ENCODE peak calls at places on chromosome 19, in six cellular contexts. One of them, this sample, is unnamed.

GRCh38 chr19:17352608-17353280 is 15.4 kb downstream of the GTPBP3 start:
- DNase-seq in bronchial epithelial cell: no peak
- DNase-seq in psoas muscle: no peak
- DNase-seq in HFFc6: no peak
- DNase-seq in WTC11: no peak
- DNase-seq in NB4: no peak
- DNase-seq in this sample: no peak

GRCh38 chr19:29623726-29624488 is 17.8 kb downstream of the POP4 start:
- DNase-seq in HFFc6: no peak
- DNase-seq in NB4: no peak
- DNase-seq in WTC11: no peak
- DNase-seq in bronchial epithelial cell: no peak
- DNase-seq in psoas muscle: no peak
- DNase-seq in this sample: no peak

GRCh38 chr19:4859697-4860096 is 7.8 kb downstream of the PLIN3 start:
- DNase-seq in NB4: no peak
- DNase-seq in WTC11: no peak
- DNase-seq in HFFc6: no peak
- DNase-seq in bronchial epithelial cell: no peak
- DNase-seq in psoas muscle: no peak
- DNase-seq in this sample: no peak

GRCh38 chr19:48934837-48935236 is 1.3 kb downstream of the DHDH start:
- DNase-seq in psoas muscle: no peak
- DNase-seq in NB4: no peak
- DNase-seq in HFFc6: no peak
- DNase-seq in bronchial epithelial cell: no peak
- DNase-seq in WTC11: peak; percentile 62
- DNase-seq in this sample: no peak

GRCh38 chr19:5171711-5172110 is 168.9 kb downstream of the PTPRS start:
- DNase-seq in psoas muscle: no peak
- DNase-seq in WTC11: no peak
- DNase-seq in HFFc6: no peak
- DNase-seq in bronchial epithelial cell: peak; percentile 8
- DNase-seq in NB4: no peak
- DNase-seq in this sample: no peak

GRCh38 chr19:45069056-45069455 is 7.2 kb downstream of the ZNF296 start:
- DNase-seq in bronchial epithelial cell: peak; percentile 57
- DNase-seq in WTC11: peak; percentile 66
- DNase-seq in HFFc6: no peak
- DNase-seq in NB4: no peak
- DNase-seq in psoas muscle: no peak
- DNase-seq in this sample: no peak

GRCh38 chr19:58563034-58563573 is 4.7 kb upstream of the UBE2M start:
- DNase-seq in HFFc6: no peak
- DNase-seq in psoas muscle: peak; percentile 75
- DNase-seq in WTC11: peak; percentile 30
- DNase-seq in NB4: no peak
- DNase-seq in bronchial epithelial cell: no peak
- DNase-seq in this sample: no peak

GRCh38 chr19:40284501-40285352 is at the start of gene AKT2:
- DNase-seq in psoas muscle: no peak
- DNase-seq in bronchial epithelial cell: no peak
- DNase-seq in NB4: peak; percentile 79
- DNase-seq in HFFc6: no peak
- DNase-seq in WTC11: peak; percentile 88
- DNase-seq in this sample: peak; percentile 94

GRCh38 chr19:35076657-35077056 is 35.1 kb downstream of the HPN start:
- DNase-seq in psoas muscle: no peak
- DNase-seq in NB4: no peak
- DNase-seq in bronchial epithelial cell: no peak
- DNase-seq in HFFc6: no peak
- DNase-seq in WTC11: no peak
- DNase-seq in this sample: no peak

GRCh38 chr19:40467007-40467565 is 285 bp downstream of the SPTBN4 start:
- DNase-seq in HFFc6: no peak
- DNase-seq in bronchial epithelial cell: no peak
- DNase-seq in psoas muscle: peak; percentile 62
- DNase-seq in WTC11: peak; percentile 33
- DNase-seq in NB4: no peak
- DNase-seq in this sample: no peak

GRCh38 chr19:31314849-31315620 is 34.2 kb downstream of the TSHZ3 start:
- DNase-seq in WTC11: no peak
- DNase-seq in psoas muscle: no peak
- DNase-seq in bronchial epithelial cell: no peak
- DNase-seq in HFFc6: no peak
- DNase-seq in NB4: no peak
- DNase-seq in this sample: no peak

GRCh38 chr19:28638445-28638844 is 574.5 kb downstream of the UQCRFS1 start:
- DNase-seq in HFFc6: no peak
- DNase-seq in bronchial epithelial cell: no peak
- DNase-seq in WTC11: no peak
- DNase-seq in psoas muscle: no peak
- DNase-seq in NB4: no peak
- DNase-seq in this sample: no peak

GRCh38 chr19:34232566-34233481 is 21.5 kb upstream of the GARRE1 start:
- DNase-seq in bronchial epithelial cell: peak; percentile 85
- DNase-seq in psoas muscle: peak; percentile 65
- DNase-seq in NB4: peak; percentile 11
- DNase-seq in HFFc6: peak; percentile 96
- DNase-seq in WTC11: no peak
- DNase-seq in this sample: no peak

GRCh38 chr19:51357952-51358351 is 8.2 kb downstream of the ETFB start:
- DNase-seq in bronchial epithelial cell: no peak
- DNase-seq in WTC11: no peak
- DNase-seq in HFFc6: no peak
- DNase-seq in psoas muscle: peak; percentile 25
- DNase-seq in NB4: no peak
- DNase-seq in this sample: no peak

GRCh38 chr19:4059931-4060620 is 6.6 kb downstream of the ZBTB7A start:
- DNase-seq in psoas muscle: peak; percentile 90
- DNase-seq in WTC11: no peak
- DNase-seq in bronchial epithelial cell: peak; percentile 62
- DNase-seq in HFFc6: no peak
- DNase-seq in NB4: peak; percentile 52
- DNase-seq in this sample: no peak

GRCh38 chr19:31350693-31351211 is 1.5 kb upstream of the TSHZ3 start:
- DNase-seq in HFFc6: peak; percentile 36
- DNase-seq in bronchial epithelial cell: no peak
- DNase-seq in psoas muscle: peak; percentile 67
- DNase-seq in WTC11: peak; percentile 51
- DNase-seq in NB4: peak; percentile 25
- DNase-seq in this sample: peak; percentile 87

GRCh38 chr19:42158926-42159325 is 26.7 kb upstream of the POU2F2 start:
- DNase-seq in WTC11: no peak
- DNase-seq in bronchial epithelial cell: no peak
- DNase-seq in HFFc6: no peak
- DNase-seq in psoas muscle: no peak
- DNase-seq in NB4: no peak
- DNase-seq in this sample: no peak

GRCh38 chr19:43784251-43784980 is 3.6 kb upstream of the KCNN4 start:
- DNase-seq in bronchial epithelial cell: peak; percentile 79
- DNase-seq in HFFc6: peak; percentile 77
- DNase-seq in psoas muscle: no peak
- DNase-seq in WTC11: no peak
- DNase-seq in NB4: peak; percentile 66
- DNase-seq in this sample: no peak

GRCh38 chr19:6828698-6829633 is 56.5 kb downstream of the VAV1 start:
- DNase-seq in bronchial epithelial cell: peak; percentile 30
- DNase-seq in WTC11: peak; percentile 36
- DNase-seq in NB4: peak; percentile 49
- DNase-seq in psoas muscle: no peak
- DNase-seq in HFFc6: no peak
- DNase-seq in this sample: no peak

DNA sequence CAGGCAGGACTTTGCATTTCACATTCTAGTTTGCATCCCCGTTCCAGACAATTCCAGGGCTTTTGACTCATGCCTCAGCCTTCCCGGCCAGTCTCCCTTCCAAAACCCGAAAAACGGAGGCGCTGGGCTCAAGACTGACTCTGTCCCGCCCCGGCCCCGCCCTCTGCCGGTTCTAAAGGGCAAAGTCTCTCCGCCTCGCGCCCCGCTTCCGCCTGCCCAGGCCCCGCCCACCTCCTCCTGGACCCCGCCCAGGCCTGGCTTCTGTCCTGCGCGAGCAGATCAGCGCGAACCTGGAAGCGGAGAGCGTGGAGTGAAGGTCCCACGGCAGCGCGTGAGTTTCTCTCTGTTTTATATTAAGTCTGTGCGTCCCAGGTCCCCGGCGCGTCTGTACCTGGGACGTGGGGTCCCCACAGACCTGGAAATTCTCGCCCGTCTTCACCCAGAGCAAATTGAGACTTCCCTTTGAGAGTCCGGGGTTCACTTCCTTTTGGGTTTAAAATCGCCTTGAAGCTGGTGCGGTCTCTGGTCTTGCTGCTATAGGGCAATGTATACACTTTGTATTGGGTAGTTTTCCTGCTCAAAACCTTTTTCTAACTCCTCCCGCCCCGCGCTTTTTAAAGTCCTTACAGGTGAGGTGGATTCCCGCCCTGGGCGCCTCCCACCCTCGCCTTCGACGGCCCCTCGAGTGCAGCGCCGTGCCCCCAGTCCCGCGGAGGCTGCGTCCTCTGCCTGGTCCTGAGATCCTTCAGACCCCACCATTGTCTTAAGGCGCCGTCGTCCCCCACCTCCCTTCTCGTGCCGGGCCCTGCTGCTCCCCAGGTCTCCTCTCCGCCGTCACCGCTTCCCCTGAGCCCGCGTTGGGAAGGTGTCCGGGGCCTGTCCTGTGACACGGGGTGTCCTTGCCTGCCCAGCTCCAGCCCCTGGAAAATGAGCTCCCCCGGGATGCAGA is 31.2 kb downstream of the ZNF701 start:
- DNase-seq in WTC11: peak; percentile 98
- DNase-seq in psoas muscle: peak; percentile 96
- DNase-seq in NB4: peak; percentile 90
- DNase-seq in HFFc6: peak; percentile 90
- DNase-seq in bronchial epithelial cell: peak; percentile 80
- DNase-seq in this sample: peak; percentile 97
- TF ChIP-seq CTCF in WTC11: no peak
- TF ChIP-seq CTCF in psoas muscle: peak; percentile 44
- TF ChIP-seq CTCF in NB4: no peak
- TF ChIP-seq CTCF in HFFc6: peak; percentile 73
- TF ChIP-seq CTCF in bronchial epithelial cell: peak; percentile 40
- TF ChIP-seq CTCF in this sample: peak; percentile 56

DNA sequence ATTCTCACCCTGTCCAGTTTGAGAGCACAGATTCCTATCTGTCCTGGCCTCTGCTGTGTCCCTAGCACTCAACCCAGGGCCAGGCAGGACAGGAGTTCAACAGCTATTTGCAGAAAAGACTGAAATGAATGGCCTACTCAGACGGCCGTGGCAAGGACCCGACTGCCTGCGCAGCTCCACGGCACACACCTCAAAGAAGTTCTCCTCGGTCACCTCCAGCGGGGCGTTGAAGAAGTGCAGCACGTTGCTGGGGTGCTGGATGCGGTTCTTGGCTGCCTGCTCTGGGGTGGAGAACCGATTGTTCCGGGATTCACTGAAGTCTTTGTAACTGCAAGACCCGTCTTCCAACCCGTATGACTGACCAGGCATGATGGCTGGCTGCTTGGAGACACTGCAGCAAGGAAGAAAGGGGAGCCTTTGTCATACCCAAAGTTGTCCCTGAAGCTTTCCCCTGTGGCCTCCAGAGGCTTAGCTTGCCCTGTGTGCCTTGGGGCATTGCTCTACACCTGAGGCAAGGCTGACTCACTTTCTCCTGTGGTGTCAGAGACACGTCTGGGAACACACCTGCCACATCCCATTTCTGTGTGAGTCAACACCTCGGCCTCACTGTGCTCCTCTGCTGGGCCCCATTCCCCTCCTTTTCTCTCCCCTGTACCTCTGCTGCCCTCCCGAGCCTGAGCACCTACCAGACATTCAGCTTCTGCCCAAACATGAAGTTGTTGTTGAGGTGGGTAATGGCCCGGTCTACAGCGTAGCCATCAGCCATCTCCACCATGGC is 6.8 kb upstream of the ECH1 start:
- DNase-seq in psoas muscle: peak; percentile 52
- DNase-seq in NB4: no peak
- DNase-seq in HFFc6: peak; percentile 42
- DNase-seq in WTC11: no peak
- DNase-seq in bronchial epithelial cell: peak; percentile 95
- DNase-seq in this sample: no peak
- TF ChIP-seq CTCF in psoas muscle: no peak
- TF ChIP-seq CTCF in NB4: no peak
- TF ChIP-seq CTCF in HFFc6: peak; percentile 13
- TF ChIP-seq CTCF in WTC11: no peak
- TF ChIP-seq CTCF in bronchial epithelial cell: peak; percentile 75
- TF ChIP-seq CTCF in this sample: no peak

GRCh38 chr19:12996542-12997094 is 1.3 kb downstream of the NFIX start:
- DNase-seq in WTC11: peak; percentile 68
- DNase-seq in HFFc6: peak; percentile 23
- DNase-seq in NB4: no peak
- DNase-seq in bronchial epithelial cell: no peak
- DNase-seq in psoas muscle: peak; percentile 83
- DNase-seq in this sample: no peak
- TF ChIP-seq CTCF in WTC11: no peak
- TF ChIP-seq CTCF in HFFc6: peak; percentile 25
- TF ChIP-seq CTCF in NB4: no peak
- TF ChIP-seq CTCF in bronchial epithelial cell: peak; percentile 7
- TF ChIP-seq CTCF in psoas muscle: no peak
- TF ChIP-seq CTCF in this sample: no peak

GRCh38 chr19:10566408-10566657 is 523 bp upstream of the KRI1 start:
- DNase-seq in WTC11: no peak
- DNase-seq in NB4: no peak
- DNase-seq in bronchial epithelial cell: no peak
- DNase-seq in HFFc6: no peak
- DNase-seq in psoas muscle: no peak
- DNase-seq in this sample: no peak

GRCh38 chr19:10565567-10566407 is at the start of gene KRI1:
- DNase-seq in WTC11: peak; percentile 99
- DNase-seq in HFFc6: peak; percentile 96
- DNase-seq in bronchial epithelial cell: peak; percentile 91
- DNase-seq in NB4: peak; percentile 100
- DNase-seq in psoas muscle: peak; percentile 99
- DNase-seq in this sample: peak; percentile 99

GRCh38 chr19:10562609-10563008 is 3.2 kb downstream of the KRI1 start:
- DNase-seq in HFFc6: no peak
- DNase-seq in NB4: no peak
- DNase-seq in bronchial epithelial cell: no peak
- DNase-seq in WTC11: no peak
- DNase-seq in psoas muscle: no peak
- DNase-seq in this sample: no peak

GRCh38 chr19:10566658-10567410 is 1.0 kb upstream of the KRI1 start:
- DNase-seq in HFFc6: no peak
- DNase-seq in NB4: peak; percentile 95
- DNase-seq in WTC11: no peak
- DNase-seq in psoas muscle: peak; percentile 63
- DNase-seq in bronchial epithelial cell: no peak
- DNase-seq in this sample: no peak

DNA sequence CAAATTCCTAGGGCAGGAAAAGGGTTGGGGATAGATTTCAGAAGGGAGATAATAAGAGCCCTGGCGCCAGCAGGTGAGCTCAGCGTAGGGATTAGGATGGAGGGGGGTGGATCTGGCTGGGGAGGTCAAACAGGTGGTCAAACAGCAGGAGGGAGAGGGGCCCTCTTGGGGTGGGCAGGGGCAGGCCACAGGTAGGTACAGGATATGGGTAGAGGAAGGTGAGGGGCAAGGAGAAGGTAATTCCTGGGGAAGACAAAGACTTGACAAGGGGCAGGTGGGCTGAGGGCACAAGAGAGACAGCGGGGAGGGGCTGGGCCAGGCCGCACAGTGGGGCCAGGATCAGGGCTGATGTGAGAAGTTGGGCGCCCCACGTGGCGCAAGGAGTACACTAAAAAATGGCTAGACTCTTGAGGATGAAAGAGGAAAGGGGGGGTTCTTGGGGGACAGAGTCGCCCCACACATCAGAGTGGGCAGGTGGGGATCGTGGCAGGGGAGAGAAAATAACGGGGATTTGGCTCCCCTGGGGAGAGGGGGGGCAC is 713 bp downstream of the KRI1 start:
- DNase-seq in WTC11: peak; percentile 63
- DNase-seq in bronchial epithelial cell: no peak
- DNase-seq in NB4: peak; percentile 92
- DNase-seq in psoas muscle: peak; percentile 67
- DNase-seq in HFFc6: no peak
- DNase-seq in this sample: no peak
- TF ChIP-seq CTCF in WTC11: no peak
- TF ChIP-seq CTCF in bronchial epithelial cell: peak; percentile 53
- TF ChIP-seq CTCF in NB4: peak; percentile 67
- TF ChIP-seq CTCF in psoas muscle: no peak
- TF ChIP-seq CTCF in HFFc6: no peak
- TF ChIP-seq CTCF in this sample: no peak

This sample was measured in osteocyte.